ENCODE peak calls at places on chromosome 6, in seven cellular contexts. R, D, B, U, Q, T and M are unnamed samples.

GRCh38 chr6:30888472-30889137 is 4.3 kb downstream of the DDR1 start:
- DNase-seq in R (no peak), D (no peak), B (peak; percentile 33), U (no peak), Q (peak; percentile 81), T (peak; percentile 68), M (no peak)

GRCh38 chr6:167122827-167123657 is at the start of gene CCR6:
- DNase-seq in R (no peak), D (no peak), B (no peak), U (no peak), Q (no peak), T (no peak), M (no peak)

GRCh38 chr6:64227868-64228267 is 592.3 kb downstream of the PHF3 start:
- DNase-seq in R (no peak), D (no peak), B (no peak), U (no peak), Q (no peak), T (no peak), M (no peak)

GRCh38 chr6:41462980-41463930 is 82.9 kb upstream of the FOXP4 start:
- DNase-seq in R (no peak), D (no peak), B (peak; percentile 83), U (no peak), Q (peak; percentile 71), T (peak; percentile 80), M (no peak)

GRCh38 chr6:33856034-33856590 is 52.3 kb upstream of the MLN start:
- DNase-seq in R (no peak), D (no peak), B (no peak), U (no peak), Q (no peak), T (no peak), M (no peak)

GRCh38 chr6:39228111-39228971 is 934 bp downstream of the KCNK5 start:
- DNase-seq in R (no peak), D (no peak), B (peak; percentile 34), U (no peak), Q (no peak), T (no peak), M (no peak)

GRCh38 chr6:143288923-143289322 is 161.6 kb downstream of the ADAT2 start:
- DNase-seq in R (no peak), D (no peak), B (no peak), U (no peak), Q (no peak), T (no peak), M (no peak)

GRCh38 chr6:166370489-166370888 is 12.3 kb downstream of the MPC1 start:
- DNase-seq in R (no peak), D (no peak), B (no peak), U (no peak), Q (no peak), T (no peak), M (no peak)